ENCODE peak calls at places on chromosomes 3 and 15, in six cellular contexts. One of them, this sample, is unnamed.

GRCh38 chr3:22007376-22007775 is 256.4 kb upstream of the ZNF385D start:
- DNase-seq in amniotic stem cell: no peak
- DNase-seq in adipocyte: no peak
- DNase-seq in NCI-H2107: no peak
- DNase-seq in NCI-H1092 treated with DMSO at 0.1 percent for 48 hours: no peak
- DNase-seq in RPMI7951: no peak
- DNase-seq in this sample: peak; percentile 1

GRCh38 chr3:194206375-194206774 is 70.4 kb downstream of the HES1 start:
- DNase-seq in amniotic stem cell: no peak
- DNase-seq in adipocyte: no peak
- DNase-seq in NCI-H2107: no peak
- DNase-seq in NCI-H1092 treated with DMSO at 0.1 percent for 48 hours: no peak
- DNase-seq in RPMI7951: peak; percentile 81
- DNase-seq in this sample: no peak

GRCh38 chr3:102536479-102536878 is 101.7 kb downstream of the ZPLD1 start:
- DNase-seq in amniotic stem cell: peak; percentile 12
- DNase-seq in adipocyte: peak; percentile 76
- DNase-seq in NCI-H2107: no peak
- DNase-seq in NCI-H1092 treated with DMSO at 0.1 percent for 48 hours: peak; percentile 42
- DNase-seq in RPMI7951: peak; percentile 44
- DNase-seq in this sample: peak; percentile 58

GRCh38 chr3:115713247-115713646 is 89.9 kb downstream of the GAP43 start:
- DNase-seq in amniotic stem cell: no peak
- DNase-seq in adipocyte: peak; percentile 46
- DNase-seq in NCI-H2107: peak; percentile 57
- DNase-seq in NCI-H1092 treated with DMSO at 0.1 percent for 48 hours: peak; percentile 98
- DNase-seq in RPMI7951: no peak
- DNase-seq in this sample: no peak

GRCh38 chr3:194888916-194889315 is 203.2 kb downstream of the FAM43A start:
- DNase-seq in amniotic stem cell: no peak
- DNase-seq in adipocyte: no peak
- DNase-seq in NCI-H2107: no peak
- DNase-seq in NCI-H1092 treated with DMSO at 0.1 percent for 48 hours: no peak
- DNase-seq in RPMI7951: no peak
- DNase-seq in this sample: no peak

GRCh38 chr3:17287006-17287689 is 402.4 kb downstream of the PLCL2 start:
- DNase-seq in amniotic stem cell: no peak
- DNase-seq in adipocyte: no peak
- DNase-seq in NCI-H2107: no peak
- DNase-seq in NCI-H1092 treated with DMSO at 0.1 percent for 48 hours: no peak
- DNase-seq in RPMI7951: no peak
- DNase-seq in this sample: no peak

GRCh38 chr3:187130346-187131066 is 8.8 kb downstream of the RPL39L start:
- DNase-seq in amniotic stem cell: peak; percentile 6
- DNase-seq in adipocyte: peak; percentile 43
- DNase-seq in NCI-H2107: no peak
- DNase-seq in NCI-H1092 treated with DMSO at 0.1 percent for 48 hours: no peak
- DNase-seq in RPMI7951: peak; percentile 80
- DNase-seq in this sample: peak; percentile 87

GRCh38 chr15:69637818-69638217 is 185.2 kb downstream of the RPLP1 start:
- DNase-seq in amniotic stem cell: no peak
- DNase-seq in adipocyte: no peak
- DNase-seq in NCI-H2107: no peak
- DNase-seq in NCI-H1092 treated with DMSO at 0.1 percent for 48 hours: no peak
- DNase-seq in RPMI7951: no peak
- DNase-seq in this sample: no peak

GRCh38 chr15:55343168-55343567 is 24.1 kb downstream of the PIGB start:
- DNase-seq in amniotic stem cell: no peak
- DNase-seq in adipocyte: peak; percentile 48
- DNase-seq in NCI-H2107: no peak
- DNase-seq in NCI-H1092 treated with DMSO at 0.1 percent for 48 hours: peak; percentile 4
- DNase-seq in RPMI7951: peak; percentile 4
- DNase-seq in this sample: peak; percentile 52

GRCh38 chr15:77526582-77527163 is 106.0 kb downstream of the HMG20A start:
- DNase-seq in amniotic stem cell: no peak
- DNase-seq in adipocyte: no peak
- DNase-seq in NCI-H2107: no peak
- DNase-seq in NCI-H1092 treated with DMSO at 0.1 percent for 48 hours: no peak
- DNase-seq in RPMI7951: no peak
- DNase-seq in this sample: no peak

GRCh38 chr15:58473720-58474119 is 41.9 kb downstream of the LIPC start:
- DNase-seq in amniotic stem cell: peak; percentile 11
- DNase-seq in adipocyte: peak; percentile 62
- DNase-seq in NCI-H2107: no peak
- DNase-seq in NCI-H1092 treated with DMSO at 0.1 percent for 48 hours: no peak
- DNase-seq in RPMI7951: peak; percentile 78
- DNase-seq in this sample: peak; percentile 91

GRCh38 chr15:78418239-78418638 is 19.8 kb upstream of the IREB2 start:
- DNase-seq in amniotic stem cell: no peak
- DNase-seq in adipocyte: no peak
- DNase-seq in NCI-H2107: no peak
- DNase-seq in NCI-H1092 treated with DMSO at 0.1 percent for 48 hours: no peak
- DNase-seq in RPMI7951: no peak
- DNase-seq in this sample: peak; percentile 65

GRCh38 chr3:14991148-14991742 is 43.9 kb downstream of the NR2C2 start:
- DNase-seq in amniotic stem cell: no peak
- DNase-seq in adipocyte: peak; percentile 10
- DNase-seq in NCI-H2107: no peak
- DNase-seq in NCI-H1092 treated with DMSO at 0.1 percent for 48 hours: no peak
- DNase-seq in RPMI7951: no peak
- DNase-seq in this sample: no peak

GRCh38 chr3:170977911-170978310 is 48.6 kb downstream of the SLC2A2 start:
- DNase-seq in amniotic stem cell: no peak
- DNase-seq in adipocyte: peak; percentile 53
- DNase-seq in NCI-H2107: no peak
- DNase-seq in NCI-H1092 treated with DMSO at 0.1 percent for 48 hours: no peak
- DNase-seq in RPMI7951: peak; percentile 45
- DNase-seq in this sample: peak; percentile 36

GRCh38 chr15:76177491-76178040 is 117.8 kb downstream of the TMEM266 start:
- DNase-seq in amniotic stem cell: no peak
- DNase-seq in adipocyte: peak; percentile 52
- DNase-seq in NCI-H2107: no peak
- DNase-seq in NCI-H1092 treated with DMSO at 0.1 percent for 48 hours: no peak
- DNase-seq in RPMI7951: peak; percentile 74
- DNase-seq in this sample: peak; percentile 53

GRCh38 chr15:39934415-39935044 is 615 bp downstream of the EIF2AK4 start:
- DNase-seq in amniotic stem cell: no peak
- DNase-seq in adipocyte: peak; percentile 60
- DNase-seq in NCI-H2107: no peak
- DNase-seq in NCI-H1092 treated with DMSO at 0.1 percent for 48 hours: no peak
- DNase-seq in RPMI7951: peak; percentile 39
- DNase-seq in this sample: no peak

GRCh38 chr3:149291178-149291577 is 42.3 kb downstream of the TM4SF18 start:
- DNase-seq in amniotic stem cell: no peak
- DNase-seq in adipocyte: no peak
- DNase-seq in NCI-H2107: no peak
- DNase-seq in NCI-H1092 treated with DMSO at 0.1 percent for 48 hours: no peak
- DNase-seq in RPMI7951: no peak
- DNase-seq in this sample: peak; percentile 25

GRCh38 chr3:128555098-128555825 is 62.3 kb upstream of the GATA2 start:
- DNase-seq in amniotic stem cell: no peak
- DNase-seq in adipocyte: no peak
- DNase-seq in NCI-H2107: no peak
- DNase-seq in NCI-H1092 treated with DMSO at 0.1 percent for 48 hours: no peak
- DNase-seq in RPMI7951: no peak
- DNase-seq in this sample: no peak

GRCh38 chr3:186515115-186515514 is 29.1 kb downstream of the CRYGS start:
- DNase-seq in amniotic stem cell: no peak
- DNase-seq in adipocyte: no peak
- DNase-seq in NCI-H2107: no peak
- DNase-seq in NCI-H1092 treated with DMSO at 0.1 percent for 48 hours: no peak
- DNase-seq in RPMI7951: no peak
- DNase-seq in this sample: no peak

GRCh38 chr3:188707396-188708288 is 464.1 kb upstream of the TPRG1 start:
- DNase-seq in amniotic stem cell: no peak
- DNase-seq in adipocyte: no peak
- DNase-seq in NCI-H2107: no peak
- DNase-seq in NCI-H1092 treated with DMSO at 0.1 percent for 48 hours: no peak
- DNase-seq in RPMI7951: no peak
- DNase-seq in this sample: peak; percentile 11